ENCODE peak calls at places on chromosomes 2 and 18, in nine cellular contexts. One of them, this sample, is unnamed.

GRCh38 chr2:109330056-109330455 is 201.1 kb downstream of the SH3RF3 start:
- DNase-seq in NCI-H1105 treated with DMSO at 0.1 percent for 48 hours: no peak
- DNase-seq in sigmoid colon: no peak
- DNase-seq in A172: no peak
- DNase-seq in AG08395: peak
- DNase-seq in left lobe of liver: no peak
- DNase-seq in stimulated activated CD4-positive, alpha-beta T cell treated with anti-CD3 and anti-CD28 coated beads, Interleukin-4, amount 100 ng/mL, for 4 hours: no peak
- DNase-seq in amniotic stem cell: no peak
- DNase-seq in brain microvascular endothelial cell: peak
- DNase-seq in this sample: peak

GRCh38 chr2:224147174-224147573 is 108.1 kb upstream of the SERPINE2 start:
- DNase-seq in NCI-H1105 treated with DMSO at 0.1 percent for 48 hours: no peak
- DNase-seq in sigmoid colon: no peak
- DNase-seq in A172: peak
- DNase-seq in AG08395: no peak
- DNase-seq in left lobe of liver: no peak
- DNase-seq in stimulated activated CD4-positive, alpha-beta T cell treated with anti-CD3 and anti-CD28 coated beads, Interleukin-4, amount 100 ng/mL, for 4 hours: no peak
- DNase-seq in amniotic stem cell: no peak
- DNase-seq in brain microvascular endothelial cell: peak
- DNase-seq in this sample: peak

GRCh38 chr2:121093735-121094520 is 191.1 kb downstream of the TFCP2L1 start:
- DNase-seq in NCI-H1105 treated with DMSO at 0.1 percent for 48 hours: no peak
- DNase-seq in sigmoid colon: peak
- DNase-seq in A172: no peak
- DNase-seq in AG08395: peak
- DNase-seq in left lobe of liver: no peak
- DNase-seq in stimulated activated CD4-positive, alpha-beta T cell treated with anti-CD3 and anti-CD28 coated beads, Interleukin-4, amount 100 ng/mL, for 4 hours: no peak
- DNase-seq in amniotic stem cell: no peak
- DNase-seq in brain microvascular endothelial cell: peak
- DNase-seq in this sample: no peak

GRCh38 chr18:78724214-78724834 is 255.3 kb upstream of the SALL3 start:
- DNase-seq in NCI-H1105 treated with DMSO at 0.1 percent for 48 hours: no peak
- DNase-seq in sigmoid colon: peak
- DNase-seq in A172: no peak
- DNase-seq in AG08395: no peak
- DNase-seq in left lobe of liver: no peak
- DNase-seq in stimulated activated CD4-positive, alpha-beta T cell treated with anti-CD3 and anti-CD28 coated beads, Interleukin-4, amount 100 ng/mL, for 4 hours: no peak
- DNase-seq in amniotic stem cell: no peak
- DNase-seq in brain microvascular endothelial cell: no peak
- DNase-seq in this sample: no peak

GRCh38 chr2:46299365-46300263 is 2.4 kb downstream of the EPAS1 start:
- DNase-seq in NCI-H1105 treated with DMSO at 0.1 percent for 48 hours: peak
- DNase-seq in sigmoid colon: peak
- DNase-seq in A172: no peak
- DNase-seq in AG08395: peak
- DNase-seq in left lobe of liver: peak
- DNase-seq in stimulated activated CD4-positive, alpha-beta T cell treated with anti-CD3 and anti-CD28 coated beads, Interleukin-4, amount 100 ng/mL, for 4 hours: no peak
- DNase-seq in amniotic stem cell: no peak
- DNase-seq in brain microvascular endothelial cell: peak
- DNase-seq in this sample: peak

GRCh38 chr2:23285076-23285795 is 99.7 kb upstream of the KLHL29 start:
- DNase-seq in NCI-H1105 treated with DMSO at 0.1 percent for 48 hours: no peak
- DNase-seq in sigmoid colon: no peak
- DNase-seq in A172: no peak
- DNase-seq in AG08395: no peak
- DNase-seq in left lobe of liver: no peak
- DNase-seq in stimulated activated CD4-positive, alpha-beta T cell treated with anti-CD3 and anti-CD28 coated beads, Interleukin-4, amount 100 ng/mL, for 4 hours: no peak
- DNase-seq in amniotic stem cell: no peak
- DNase-seq in brain microvascular endothelial cell: no peak
- DNase-seq in this sample: no peak

GRCh38 chr2:172877826-172878225 is 142.2 kb downstream of the RAPGEF4 start:
- DNase-seq in NCI-H1105 treated with DMSO at 0.1 percent for 48 hours: no peak
- DNase-seq in sigmoid colon: no peak
- DNase-seq in A172: no peak
- DNase-seq in AG08395: no peak
- DNase-seq in left lobe of liver: no peak
- DNase-seq in stimulated activated CD4-positive, alpha-beta T cell treated with anti-CD3 and anti-CD28 coated beads, Interleukin-4, amount 100 ng/mL, for 4 hours: no peak
- DNase-seq in amniotic stem cell: no peak
- DNase-seq in brain microvascular endothelial cell: peak
- DNase-seq in this sample: peak

GRCh38 chr2:114160263-114161001 is 270.5 kb downstream of the ACTR3 start:
- DNase-seq in NCI-H1105 treated with DMSO at 0.1 percent for 48 hours: no peak
- DNase-seq in sigmoid colon: no peak
- DNase-seq in A172: no peak
- DNase-seq in AG08395: no peak
- DNase-seq in left lobe of liver: peak
- DNase-seq in stimulated activated CD4-positive, alpha-beta T cell treated with anti-CD3 and anti-CD28 coated beads, Interleukin-4, amount 100 ng/mL, for 4 hours: no peak
- DNase-seq in amniotic stem cell: no peak
- DNase-seq in brain microvascular endothelial cell: no peak
- DNase-seq in this sample: no peak

GRCh38 chr2:241865957-241866858 is 3.3 kb upstream of the RTP5 start:
- DNase-seq in NCI-H1105 treated with DMSO at 0.1 percent for 48 hours: no peak
- DNase-seq in sigmoid colon: no peak
- DNase-seq in A172: no peak
- DNase-seq in AG08395: no peak
- DNase-seq in left lobe of liver: no peak
- DNase-seq in stimulated activated CD4-positive, alpha-beta T cell treated with anti-CD3 and anti-CD28 coated beads, Interleukin-4, amount 100 ng/mL, for 4 hours: no peak
- DNase-seq in amniotic stem cell: no peak
- DNase-seq in brain microvascular endothelial cell: no peak
- DNase-seq in this sample: no peak

GRCh38 chr18:78416853-78417252 is 562.8 kb upstream of the SALL3 start:
- DNase-seq in NCI-H1105 treated with DMSO at 0.1 percent for 48 hours: no peak
- DNase-seq in sigmoid colon: no peak
- DNase-seq in A172: no peak
- DNase-seq in AG08395: no peak
- DNase-seq in left lobe of liver: no peak
- DNase-seq in stimulated activated CD4-positive, alpha-beta T cell treated with anti-CD3 and anti-CD28 coated beads, Interleukin-4, amount 100 ng/mL, for 4 hours: no peak
- DNase-seq in amniotic stem cell: no peak
- DNase-seq in brain microvascular endothelial cell: no peak
- DNase-seq in this sample: no peak

GRCh38 chr2:168912466-168913170 is 11.5 kb downstream of the G6PC2 start:
- DNase-seq in NCI-H1105 treated with DMSO at 0.1 percent for 48 hours: peak
- DNase-seq in sigmoid colon: peak
- DNase-seq in A172: no peak
- DNase-seq in AG08395: peak
- DNase-seq in left lobe of liver: peak
- DNase-seq in stimulated activated CD4-positive, alpha-beta T cell treated with anti-CD3 and anti-CD28 coated beads, Interleukin-4, amount 100 ng/mL, for 4 hours: no peak
- DNase-seq in amniotic stem cell: no peak
- DNase-seq in brain microvascular endothelial cell: no peak
- DNase-seq in this sample: peak

GRCh38 chr2:100821255-100821912 is 1.4 kb downstream of the NPAS2 start:
- DNase-seq in NCI-H1105 treated with DMSO at 0.1 percent for 48 hours: no peak
- DNase-seq in sigmoid colon: no peak
- DNase-seq in A172: no peak
- DNase-seq in AG08395: no peak
- DNase-seq in left lobe of liver: no peak
- DNase-seq in stimulated activated CD4-positive, alpha-beta T cell treated with anti-CD3 and anti-CD28 coated beads, Interleukin-4, amount 100 ng/mL, for 4 hours: no peak
- DNase-seq in amniotic stem cell: no peak
- DNase-seq in brain microvascular endothelial cell: no peak
- DNase-seq in this sample: no peak

GRCh38 chr2:99602475-99602874 is 112.7 kb upstream of the REV1 start:
- DNase-seq in NCI-H1105 treated with DMSO at 0.1 percent for 48 hours: no peak
- DNase-seq in sigmoid colon: no peak
- DNase-seq in A172: peak
- DNase-seq in AG08395: peak
- DNase-seq in left lobe of liver: no peak
- DNase-seq in stimulated activated CD4-positive, alpha-beta T cell treated with anti-CD3 and anti-CD28 coated beads, Interleukin-4, amount 100 ng/mL, for 4 hours: no peak
- DNase-seq in amniotic stem cell: peak
- DNase-seq in brain microvascular endothelial cell: peak
- DNase-seq in this sample: peak

GRCh38 chr2:17672583-17673317 is 80.9 kb downstream of the SMC6 start:
- DNase-seq in NCI-H1105 treated with DMSO at 0.1 percent for 48 hours: no peak
- DNase-seq in sigmoid colon: no peak
- DNase-seq in A172: peak
- DNase-seq in AG08395: peak
- DNase-seq in left lobe of liver: no peak
- DNase-seq in stimulated activated CD4-positive, alpha-beta T cell treated with anti-CD3 and anti-CD28 coated beads, Interleukin-4, amount 100 ng/mL, for 4 hours: no peak
- DNase-seq in amniotic stem cell: peak
- DNase-seq in brain microvascular endothelial cell: peak
- DNase-seq in this sample: peak

GRCh38 chr2:136008205-136008865 is 22.9 kb upstream of the DARS1 start:
- DNase-seq in NCI-H1105 treated with DMSO at 0.1 percent for 48 hours: no peak
- DNase-seq in sigmoid colon: peak
- DNase-seq in A172: no peak
- DNase-seq in AG08395: no peak
- DNase-seq in left lobe of liver: peak
- DNase-seq in stimulated activated CD4-positive, alpha-beta T cell treated with anti-CD3 and anti-CD28 coated beads, Interleukin-4, amount 100 ng/mL, for 4 hours: no peak
- DNase-seq in amniotic stem cell: no peak
- DNase-seq in brain microvascular endothelial cell: no peak
- DNase-seq in this sample: no peak

GRCh38 chr18:45103319-45104070 is 422.8 kb downstream of the SETBP1 start:
- DNase-seq in NCI-H1105 treated with DMSO at 0.1 percent for 48 hours: no peak
- DNase-seq in sigmoid colon: no peak
- DNase-seq in A172: no peak
- DNase-seq in AG08395: no peak
- DNase-seq in left lobe of liver: no peak
- DNase-seq in stimulated activated CD4-positive, alpha-beta T cell treated with anti-CD3 and anti-CD28 coated beads, Interleukin-4, amount 100 ng/mL, for 4 hours: no peak
- DNase-seq in amniotic stem cell: no peak
- DNase-seq in brain microvascular endothelial cell: no peak
- DNase-seq in this sample: no peak

GRCh38 chr2:118814368-118814767 is 33.1 kb downstream of the EN1 start:
- DNase-seq in NCI-H1105 treated with DMSO at 0.1 percent for 48 hours: no peak
- DNase-seq in sigmoid colon: no peak
- DNase-seq in A172: no peak
- DNase-seq in AG08395: no peak
- DNase-seq in left lobe of liver: no peak
- DNase-seq in stimulated activated CD4-positive, alpha-beta T cell treated with anti-CD3 and anti-CD28 coated beads, Interleukin-4, amount 100 ng/mL, for 4 hours: no peak
- DNase-seq in amniotic stem cell: no peak
- DNase-seq in brain microvascular endothelial cell: no peak
- DNase-seq in this sample: no peak

GRCh38 chr2:114022360-114023085 is 132.6 kb downstream of the ACTR3 start:
- DNase-seq in NCI-H1105 treated with DMSO at 0.1 percent for 48 hours: no peak
- DNase-seq in sigmoid colon: no peak
- DNase-seq in A172: peak
- DNase-seq in AG08395: peak
- DNase-seq in left lobe of liver: no peak
- DNase-seq in stimulated activated CD4-positive, alpha-beta T cell treated with anti-CD3 and anti-CD28 coated beads, Interleukin-4, amount 100 ng/mL, for 4 hours: no peak
- DNase-seq in amniotic stem cell: peak
- DNase-seq in brain microvascular endothelial cell: peak
- DNase-seq in this sample: peak

GRCh38 chr2:172836386-172837200 is 100.9 kb downstream of the RAPGEF4 start:
- DNase-seq in NCI-H1105 treated with DMSO at 0.1 percent for 48 hours: no peak
- DNase-seq in sigmoid colon: no peak
- DNase-seq in A172: peak
- DNase-seq in AG08395: peak
- DNase-seq in left lobe of liver: no peak
- DNase-seq in stimulated activated CD4-positive, alpha-beta T cell treated with anti-CD3 and anti-CD28 coated beads, Interleukin-4, amount 100 ng/mL, for 4 hours: no peak
- DNase-seq in amniotic stem cell: no peak
- DNase-seq in brain microvascular endothelial cell: peak
- DNase-seq in this sample: peak

GRCh38 chr2:96100893-96101304 is 15.5 kb downstream of the ADRA2B start:
- DNase-seq in NCI-H1105 treated with DMSO at 0.1 percent for 48 hours: no peak
- DNase-seq in sigmoid colon: peak
- DNase-seq in A172: no peak
- DNase-seq in AG08395: no peak
- DNase-seq in left lobe of liver: peak
- DNase-seq in stimulated activated CD4-positive, alpha-beta T cell treated with anti-CD3 and anti-CD28 coated beads, Interleukin-4, amount 100 ng/mL, for 4 hours: no peak
- DNase-seq in amniotic stem cell: no peak
- DNase-seq in brain microvascular endothelial cell: no peak
- DNase-seq in this sample: no peak

GRCh38 chr2:75007819-75008218 is 49.4 kb downstream of the POLE4 start:
- DNase-seq in NCI-H1105 treated with DMSO at 0.1 percent for 48 hours: peak
- DNase-seq in sigmoid colon: no peak
- DNase-seq in A172: no peak
- DNase-seq in AG08395: no peak
- DNase-seq in left lobe of liver: no peak
- DNase-seq in stimulated activated CD4-positive, alpha-beta T cell treated with anti-CD3 and anti-CD28 coated beads, Interleukin-4, amount 100 ng/mL, for 4 hours: no peak
- DNase-seq in amniotic stem cell: no peak
- DNase-seq in brain microvascular endothelial cell: no peak
- DNase-seq in this sample: peak

GRCh38 chr2:120893874-120894584 is 158.4 kb downstream of the GLI2 start:
- DNase-seq in NCI-H1105 treated with DMSO at 0.1 percent for 48 hours: no peak
- DNase-seq in sigmoid colon: no peak
- DNase-seq in A172: no peak
- DNase-seq in AG08395: no peak
- DNase-seq in left lobe of liver: no peak
- DNase-seq in stimulated activated CD4-positive, alpha-beta T cell treated with anti-CD3 and anti-CD28 coated beads, Interleukin-4, amount 100 ng/mL, for 4 hours: no peak
- DNase-seq in amniotic stem cell: no peak
- DNase-seq in brain microvascular endothelial cell: no peak
- DNase-seq in this sample: no peak

GRCh38 chr2:146240376-146240775 is 1604.5 kb upstream of the ACVR2A start:
- DNase-seq in NCI-H1105 treated with DMSO at 0.1 percent for 48 hours: no peak
- DNase-seq in sigmoid colon: no peak
- DNase-seq in A172: no peak
- DNase-seq in AG08395: peak
- DNase-seq in left lobe of liver: no peak
- DNase-seq in stimulated activated CD4-positive, alpha-beta T cell treated with anti-CD3 and anti-CD28 coated beads, Interleukin-4, amount 100 ng/mL, for 4 hours: no peak
- DNase-seq in amniotic stem cell: no peak
- DNase-seq in brain microvascular endothelial cell: no peak
- DNase-seq in this sample: no peak

GRCh38 chr2:40256649-40257048 is 195.2 kb downstream of the SLC8A1 start:
- DNase-seq in NCI-H1105 treated with DMSO at 0.1 percent for 48 hours: peak
- DNase-seq in sigmoid colon: no peak
- DNase-seq in A172: no peak
- DNase-seq in AG08395: peak
- DNase-seq in left lobe of liver: no peak
- DNase-seq in stimulated activated CD4-positive, alpha-beta T cell treated with anti-CD3 and anti-CD28 coated beads, Interleukin-4, amount 100 ng/mL, for 4 hours: no peak
- DNase-seq in amniotic stem cell: no peak
- DNase-seq in brain microvascular endothelial cell: no peak
- DNase-seq in this sample: peak

GRCh38 chr18:24736686-24737085 is 276.2 kb downstream of the HRH4 start:
- DNase-seq in NCI-H1105 treated with DMSO at 0.1 percent for 48 hours: no peak
- DNase-seq in sigmoid colon: no peak
- DNase-seq in A172: no peak
- DNase-seq in AG08395: no peak
- DNase-seq in left lobe of liver: no peak
- DNase-seq in stimulated activated CD4-positive, alpha-beta T cell treated with anti-CD3 and anti-CD28 coated beads, Interleukin-4, amount 100 ng/mL, for 4 hours: no peak
- DNase-seq in amniotic stem cell: no peak
- DNase-seq in brain microvascular endothelial cell: no peak
- DNase-seq in this sample: no peak

GRCh38 chr2:135121016-135121657 is 69.0 kb downstream of the RAB3GAP1 start:
- DNase-seq in NCI-H1105 treated with DMSO at 0.1 percent for 48 hours: no peak
- DNase-seq in sigmoid colon: no peak
- DNase-seq in A172: no peak
- DNase-seq in AG08395: no peak
- DNase-seq in left lobe of liver: no peak
- DNase-seq in stimulated activated CD4-positive, alpha-beta T cell treated with anti-CD3 and anti-CD28 coated beads, Interleukin-4, amount 100 ng/mL, for 4 hours: no peak
- DNase-seq in amniotic stem cell: no peak
- DNase-seq in brain microvascular endothelial cell: no peak
- DNase-seq in this sample: no peak

GRCh38 chr2:229339613-229340012 is 68.5 kb upstream of the PID1 start:
- DNase-seq in NCI-H1105 treated with DMSO at 0.1 percent for 48 hours: no peak
- DNase-seq in sigmoid colon: no peak
- DNase-seq in A172: peak
- DNase-seq in AG08395: peak
- DNase-seq in left lobe of liver: no peak
- DNase-seq in stimulated activated CD4-positive, alpha-beta T cell treated with anti-CD3 and anti-CD28 coated beads, Interleukin-4, amount 100 ng/mL, for 4 hours: no peak
- DNase-seq in amniotic stem cell: no peak
- DNase-seq in brain microvascular endothelial cell: no peak
- DNase-seq in this sample: peak